ENCODE peak calls at places on chromosomes 6 and 20, in five cellular contexts. Y, K, E, O and D are unnamed samples.
A peak's percentile ranks its signal among the peaks of the same experiment; 100 is the strongest.

GRCh38 chr6:149867876-149868640 is 3.9 kb upstream of the LRP11 start:
- DNase-seq in K (peak; percentile 54), E (no peak), Y (no peak), O (no peak), D (no peak)

GRCh38 chr20:21074605-21075336 is 31.4 kb downstream of the LINC00237 start:
- DNase-seq in Y (no peak), K (no peak), E (no peak), O (no peak), D (no peak)

GRCh38 chr6:143332153-143332845 is 118.2 kb downstream of the ADAT2 start:
- DNase-seq in O (no peak), K (no peak), Y (no peak), E (no peak), D (no peak)

GRCh38 chr6:140567469-140567868 is 1193.0 kb upstream of the CITED2 start:
- DNase-seq in Y (no peak), O (no peak), E (no peak), K (no peak), D (no peak)

GRCh38 chr6:42224222-42225042 is 6.8 kb upstream of the MRPS10 start:
- DNase-seq in Y (peak; percentile 76), E (no peak), K (no peak), O (no peak), D (no peak)

GRCh38 chr20:56974499-56975250 is 291.8 kb downstream of the BMP7 start:
- DNase-seq in E (no peak), K (peak; percentile 61), O (no peak), Y (peak; percentile 76), D (no peak)

GRCh38 chr20:18632196-18632789 is 44.4 kb downstream of the DTD1 start:
- DNase-seq in O (peak; percentile 27), E (peak; percentile 40), Y (peak; percentile 72), K (peak; percentile 74), D (peak; percentile 57)

GRCh38 chr6:132392292-132392691 is 9.0 kb downstream of the MOXD1 start:
- DNase-seq in Y (no peak), K (no peak), E (no peak), O (no peak), D (no peak)

GRCh38 chr6:131931063-131931745 is 20.0 kb downstream of the CCN2 start:
- DNase-seq in E (no peak), O (no peak), Y (no peak), K (no peak), D (no peak)

GRCh38 chr20:49585585-49586245 is 17.8 kb upstream of the PTGIS start:
- DNase-seq in E (no peak), K (no peak), Y (no peak), O (no peak), D (no peak)

GRCh38 chr20:645318-646106 is 7.5 kb downstream of the SRXN1 start:
- DNase-seq in K (peak; percentile 79), O (peak; percentile 31), Y (peak; percentile 75), E (peak; percentile 70), D (no peak)

GRCh38 chr6:50305660-50306059 is 255.9 kb upstream of the DEFB112 start:
- DNase-seq in E (no peak), O (no peak), Y (no peak), K (peak; percentile 3), D (no peak)

GRCh38 chr6:42742116-42742894 is 3.6 kb downstream of the TBCC start:
- DNase-seq in K (peak; percentile 93), Y (no peak), E (no peak), O (no peak), D (no peak)

GRCh38 chr6:169106176-169106575 is 147.5 kb downstream of the THBS2 start:
- DNase-seq in E (no peak), Y (no peak), K (no peak), O (no peak), D (no peak)

GRCh38 chr6:158003910-158004695 is 22.4 kb downstream of the SYNJ2 start:
- DNase-seq in Y (no peak), E (no peak), K (no peak), O (no peak), D (no peak)

GRCh38 chr20:48626226-48626937 is 201.4 kb downstream of the PREX1 start:
- DNase-seq in O (peak; percentile 44), K (no peak), Y (no peak), E (no peak), D (peak; percentile 47)

GRCh38 chr6:42929088-42929927 is at the start of gene CNPY3:
- DNase-seq in E (peak; percentile 84), Y (peak; percentile 95), O (peak; percentile 94), K (peak; percentile 99), D (peak; percentile 99)